ENCODE peak calls at places on chromosome 7, in five cellular contexts. Q, M, X, N and V are unnamed samples.
A peak's percentile ranks its signal among the peaks of the same experiment; 100 is the strongest.

GRCh38 chr7:30180718-30181117 is 45.9 kb downstream of the MTURN start:
- DNase-seq in M (no peak), Q (no peak), N (no peak), X (no peak), V (no peak)

GRCh38 chr7:103149808-103150180 is 895 bp upstream of the NAPEPLD start:
- DNase-seq in N (no peak), M (no peak), X (no peak), Q (no peak), V (no peak)

GRCh38 chr7:192701-193536 is 548 bp downstream of the FAM20C start:
- DNase-seq in M (no peak), Q (no peak), X (no peak), N (no peak), V (peak; percentile 77)

GRCh38 chr7:18861514-18861913 is 255.9 kb downstream of the TWIST1 start:
- DNase-seq in X (no peak), Q (no peak), M (no peak), N (no peak), V (no peak)

GRCh38 chr7:33832326-33832725 is 73.0 kb upstream of the BMPER start:
- DNase-seq in M (no peak), Q (no peak), X (peak; percentile 18), N (no peak), V (no peak)

GRCh38 chr7:118104812-118105441 is 79.0 kb upstream of the LSM8 start:
- DNase-seq in Q (peak; percentile 15), M (peak; percentile 9), N (no peak), X (no peak), V (no peak)

GRCh38 chr7:379456-380225 is 89.7 kb downstream of the FOXL3 start:
- DNase-seq in Q (no peak), M (no peak), X (no peak), N (peak; percentile 84), V (peak; percentile 80)

GRCh38 chr7:2219136-2219535 is 13.6 kb downstream of the MAD1L1 start:
- DNase-seq in N (no peak), X (no peak), M (no peak), Q (no peak), V (no peak)

GRCh38 chr7:102918865-102919264 is 6.1 kb downstream of the LRRC17 start:
- DNase-seq in Q (no peak), M (no peak), N (no peak), X (no peak), V (no peak)

GRCh38 chr7:79897166-79897565 is 237.5 kb upstream of the GNAI1 start:
- DNase-seq in Q (no peak), M (no peak), N (no peak), X (no peak), V (no peak)

GRCh38 chr7:139525750-139526149 is 2.3 kb downstream of the CLEC2L start:
- DNase-seq in M (no peak), N (no peak), Q (no peak), X (no peak), V (no peak)

GRCh38 chr7:80764132-80764531 is 125.7 kb downstream of the CD36 start:
- DNase-seq in Q (no peak), N (no peak), M (no peak), X (no peak), V (no peak)

GRCh38 chr7:50303894-50304157 is 690 bp upstream of the IKZF1 start:
- DNase-seq in N (peak; percentile 76), M (peak; percentile 61), X (no peak), Q (no peak), V (no peak)

GRCh38 chr7:140049339-140050024 is 13.3 kb downstream of the PARP12 start:
- DNase-seq in X (no peak), Q (no peak), M (no peak), N (peak; percentile 42), V (no peak)

GRCh38 chr7:37040330-37040729 is 316.0 kb upstream of the AOAH start:
- DNase-seq in M (no peak), X (no peak), N (no peak), Q (no peak), V (no peak)

GRCh38 chr7:104814671-104815400 is 199.2 kb upstream of the KMT2E start:
- DNase-seq in X (no peak), N (no peak), M (no peak), Q (no peak), V (peak; percentile 59)

GRCh38 chr7:45003789-45004188 is 3.8 kb downstream of the CCM2 start:
- DNase-seq in X (no peak), N (no peak), Q (no peak), M (no peak), V (peak; percentile 9)

GRCh38 chr7:84025332-84025927 is 169.2 kb downstream of the SEMA3A start:
- DNase-seq in M (no peak), X (no peak), N (no peak), Q (peak; percentile 51), V (no peak)

GRCh38 chr7:107966701-107967100 is 36.3 kb downstream of the LAMB1 start:
- DNase-seq in M (no peak), N (peak; percentile 82), X (peak; percentile 41), Q (no peak), V (no peak)

GRCh38 chr7:30682131-30683083 is at the start of gene CRHR2:
- DNase-seq in N (no peak), Q (no peak), M (no peak), X (peak; percentile 26), V (no peak)

GRCh38 chr7:31044531-31044930 is 7.6 kb upstream of the ADCYAP1R1 start:
- DNase-seq in M (no peak), X (no peak), Q (no peak), N (no peak), V (no peak)

GRCh38 chr7:105934577-105935185 is 28.4 kb upstream of the CDHR3 start:
- DNase-seq in Q (peak; percentile 7), M (peak; percentile 55), N (no peak), X (no peak), V (no peak)

GRCh38 chr7:95411036-95411435 is 14.9 kb upstream of the PON3 start:
- DNase-seq in Q (no peak), X (no peak), M (no peak), N (no peak), V (no peak)

GRCh38 chr7:143490719-143491306 is 13.1 kb downstream of the TAS2R41 start:
- DNase-seq in Q (no peak), X (no peak), N (no peak), M (no peak), V (no peak)
- TF ChIP-seq CTCF in Q (peak; percentile 70), X (peak; percentile 69), N (no peak), M (peak; percentile 34), V (peak; percentile 51)

GRCh38 chr7:133139350-133139749 is 57.5 kb upstream of the CHCHD3 start:
- DNase-seq in N (no peak), Q (peak; percentile 10), X (no peak), M (peak; percentile 1), V (no peak)
- TF ChIP-seq CTCF in N (no peak), Q (peak; percentile 46), X (peak; percentile 27), M (no peak), V (peak; percentile 8)

DNA sequence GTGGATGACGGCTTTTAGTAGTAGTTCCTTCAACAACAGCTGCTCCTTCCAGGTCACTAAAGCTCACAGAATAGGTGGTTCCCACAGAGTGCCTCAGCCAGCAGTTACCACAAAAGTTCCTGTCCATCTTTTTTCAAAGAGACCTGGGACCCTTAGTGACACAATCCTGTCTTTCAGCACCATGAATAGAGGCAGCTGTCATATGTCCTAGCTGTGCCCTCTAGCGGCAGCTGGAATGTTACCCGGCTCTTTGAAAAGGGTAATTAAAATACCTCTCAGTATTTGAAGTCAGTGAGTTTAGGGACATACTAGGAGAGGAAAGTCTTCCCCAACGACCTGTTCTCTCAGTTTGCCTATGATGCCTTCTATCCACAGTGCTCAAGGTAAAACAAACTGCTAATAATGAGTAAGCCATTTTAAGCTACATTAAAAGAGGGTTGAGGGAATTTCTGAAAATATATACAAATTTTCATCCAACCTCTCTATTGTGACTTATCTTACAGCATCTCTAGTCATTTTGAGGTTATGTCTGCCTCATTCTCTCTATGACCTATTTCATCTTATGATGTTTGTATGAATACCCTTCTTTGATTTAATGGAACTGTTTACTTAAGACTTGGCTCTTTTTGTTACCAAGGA is 290.8 kb downstream of the NXPH1 start:
- DNase-seq in X (no peak), M (peak; percentile 40), Q (no peak), N (no peak), V (no peak)
- TF ChIP-seq CTCF in X (peak; percentile 50), M (peak; percentile 88), Q (peak; percentile 71), N (no peak), V (peak; percentile 64)

DNA sequence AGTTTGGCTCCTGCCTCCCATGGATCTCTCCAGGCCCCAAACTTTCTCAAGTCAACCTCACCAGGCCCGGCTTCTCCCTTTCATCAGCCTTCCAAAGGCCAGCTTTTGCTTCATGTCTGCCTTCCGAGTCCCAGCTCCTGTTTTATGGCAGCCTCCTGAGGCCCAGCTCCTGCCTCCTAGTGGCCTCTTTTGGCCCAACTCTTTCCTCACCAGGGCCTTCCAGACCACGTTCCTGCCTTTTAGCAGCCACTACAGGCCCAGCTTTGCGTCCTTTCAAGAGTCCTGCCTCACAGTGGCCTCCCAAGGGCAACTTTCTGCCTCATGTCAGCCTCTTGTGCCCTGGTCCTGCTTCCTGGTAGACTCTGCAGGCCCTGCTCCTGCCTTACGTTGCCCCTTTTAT is 15.3 kb upstream of the TMEM248 start:
- DNase-seq in N (no peak), X (no peak), Q (no peak), M (no peak), V (no peak)
- TF ChIP-seq CTCF in N (no peak), X (no peak), Q (peak; percentile 45), M (peak; percentile 51), V (no peak)

DNA sequence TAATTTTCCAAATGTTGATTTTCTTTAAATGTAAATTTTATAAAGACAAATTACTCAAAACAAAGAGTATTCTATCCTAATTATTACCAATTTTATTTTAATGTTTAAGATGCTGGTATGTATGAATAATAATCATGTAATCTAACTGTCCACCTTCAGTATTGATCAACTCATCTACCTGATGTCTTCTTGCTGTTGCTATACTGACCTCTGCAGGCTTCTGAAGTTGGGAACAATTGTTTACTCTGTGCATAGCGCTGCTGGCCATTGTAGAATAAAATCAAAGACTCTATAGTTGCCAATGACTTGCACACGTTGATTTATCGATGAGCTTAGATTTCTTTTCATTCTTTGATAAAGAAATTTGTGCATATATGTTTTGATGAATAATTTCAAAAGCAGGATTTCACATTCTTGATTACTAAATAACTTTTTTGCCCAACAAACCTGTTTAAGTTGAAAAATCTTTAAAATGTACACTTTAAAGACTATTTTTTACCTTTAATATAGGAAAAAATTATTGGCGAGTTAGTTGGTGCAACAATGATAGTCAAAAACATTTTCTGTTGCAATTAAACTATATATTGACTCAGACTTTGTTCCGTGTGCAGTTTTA is 282.3 kb downstream of the TFEC start:
- DNase-seq in M (no peak), Q (peak; percentile 36), N (no peak), X (no peak), V (no peak)
- TF ChIP-seq CTCF in M (peak; percentile 47), Q (peak; percentile 51), N (no peak), X (peak; percentile 45), V (no peak)

GRCh38 chr7:135322571-135323340 is 89.1 kb downstream of the STRA8 start:
- DNase-seq in Q (no peak), M (no peak), N (peak; percentile 15), X (no peak), V (no peak)
- TF ChIP-seq CTCF in Q (no peak), M (no peak), N (no peak), X (no peak), V (no peak)

GRCh38 chr7:85464042-85464651 is 277.3 kb upstream of the SEMA3D start:
- DNase-seq in X (no peak), Q (no peak), N (no peak), M (peak; percentile 2), V (no peak)
- TF ChIP-seq CTCF in X (no peak), Q (no peak), N (no peak), M (peak; percentile 66), V (no peak)